ENCODE peak calls at places on chromosome 19, in eight cellular contexts. U is K562, Y is transverse colon, J is upper lobe of left lung, A is stomach, S is suprapubic skin, I is GM12878, B is HepG2. D is an unnamed sample.

GRCh38 chr19:15936950-15937349 is 2.6 kb upstream of the CYP4F11 start:
- DNase-seq in Y (no peak), B (no peak), J (no peak), U (no peak), A (no peak), S (no peak), I (no peak), D (no peak)

GRCh38 chr19:47423203-47423882 is 4.0 kb upstream of the MEIS3 start:
- DNase-seq in J (peak), A (no peak), I (no peak), B (no peak), S (no peak), Y (no peak), U (no peak), D (no peak)

GRCh38 chr19:6802336-6803035 is 30.0 kb downstream of the VAV1 start:
- DNase-seq in A (peak), Y (peak), B (no peak), U (no peak), J (no peak), S (no peak), I (peak), D (peak)

GRCh38 chr19:2462635-2463421 is 6.1 kb upstream of the LMNB2 start:
- DNase-seq in I (no peak), B (peak), Y (peak), J (peak), U (no peak), A (peak), S (peak), D (peak)

GRCh38 chr19:46616631-46617322 is 8.1 kb downstream of the PTGIR start:
- DNase-seq in A (peak), J (no peak), B (peak), I (no peak), S (no peak), Y (peak), U (peak), D (no peak)

GRCh38 chr19:2949939-2950285 is 5.1 kb upstream of the ZNF77 start:
- DNase-seq in J (no peak), A (peak), Y (no peak), I (no peak), B (peak), U (peak), S (no peak), D (no peak)

GRCh38 chr19:3249408-3249807 is 24.9 kb downstream of the CELF5 start:
- DNase-seq in A (no peak), S (no peak), Y (no peak), U (peak), J (no peak), I (no peak), B (peak), D (no peak)

GRCh38 chr19:30212574-30212973 is 159.6 kb upstream of the ZNF536 start:
- DNase-seq in U (no peak), S (no peak), J (no peak), Y (no peak), A (no peak), B (no peak), I (no peak), D (no peak)

GRCh38 chr19:18557474-18558201 is at the start of gene KXD1:
- DNase-seq in U (peak), S (peak), A (peak), Y (peak), J (peak), B (peak), I (peak), D (peak)
- TF ChIP-seq POLR2A in U (peak), S (no peak), A (peak), Y (peak), J (peak), B (peak), I (peak), D (peak)

GRCh38 chr19:40147338-40147692 is 43.9 kb upstream of the MAP3K10 start:
- DNase-seq in U (no peak), J (no peak), I (no peak), S (peak), Y (no peak), B (no peak), A (no peak), D (no peak)

GRCh38 chr19:40144947-40145748 is 46.1 kb upstream of the MAP3K10 start:
- DNase-seq in I (no peak), A (no peak), B (no peak), U (no peak), Y (no peak), S (no peak), J (no peak), D (no peak)

GRCh38 chr19:40144151-40144550 is 47.1 kb upstream of the MAP3K10 start:
- DNase-seq in U (no peak), A (no peak), J (no peak), Y (no peak), B (no peak), I (no peak), S (no peak), D (no peak)

GRCh38 chr19:40150170-40150569 is 41.1 kb upstream of the MAP3K10 start:
- DNase-seq in J (no peak), U (no peak), A (no peak), Y (no peak), I (no peak), B (no peak), S (peak), D (no peak)

GRCh38 chr19:40147693-40148347 is 43.4 kb upstream of the MAP3K10 start:
- DNase-seq in U (no peak), B (no peak), S (peak), I (no peak), Y (peak), A (no peak), J (no peak), D (no peak)
- TF ChIP-seq POLR2AphosphoS5 in U (no peak), B (no peak), S (no peak), I (no peak), Y (no peak), A (no peak), J (no peak), D (no peak)

GRCh38 chr19:14495678-14496028 is 274 bp downstream of the GIPC1 start:
- DNase-seq in J (no peak), Y (no peak), B (no peak), S (no peak), I (no peak), A (no peak), U (peak), D (peak)
- TF ChIP-seq EP300 in J (no peak), Y (no peak), B (no peak), S (no peak), I (no peak), A (no peak), U (no peak), D (no peak)

GRCh38 chr19:13095934-13096890 is 6.4 kb downstream of the LYL1 start:
- DNase-seq in I (no peak), Y (no peak), S (no peak), U (peak), A (no peak), J (no peak), B (peak), D (peak)
- TF ChIP-seq POLR2A in I (no peak), Y (no peak), S (no peak), U (peak), A (no peak), J (no peak), B (no peak), D (no peak)

GRCh38 chr19:45059258-45059965 is 16.9 kb downstream of the ZNF296 start:
- DNase-seq in I (no peak), S (no peak), A (peak), B (peak), U (peak), J (no peak), Y (peak), D (peak)
- TF ChIP-seq POLR2AphosphoS5 in I (no peak), S (no peak), A (peak), B (no peak), U (no peak), J (no peak), Y (no peak), D (no peak)

D was measured in sigmoid colon.